ENCODE peak calls at places on chromosomes 4 and X, in eight cellular contexts. V is osteocyte, D is gastrocnemius medialis, E is cardiac fibroblast, B is tibial artery, K is MCF 10A, U is WTC11, N is fibroblast of pulmonary artery. C is an unnamed sample.

GRCh38 chr4:118032691-118033090 is 1.6 kb upstream of the NDST3 start:
- DNase-seq in V (no peak), D (no peak), E (no peak), B (no peak), K (peak; percentile 42), U (peak; percentile 12), N (no peak), C (no peak)

GRCh38 chr4:142435599-142436235 is 410.4 kb downstream of the INPP4B start:
- DNase-seq in V (no peak), D (peak; percentile 14), E (no peak), B (no peak), K (no peak), U (peak; percentile 83), N (no peak), C (no peak)

GRCh38 chr4:147916351-147916750 is 184.5 kb downstream of the ARHGAP10 start:
- DNase-seq in V (no peak), D (no peak), E (peak; percentile 34), B (no peak), K (peak; percentile 61), U (no peak), N (peak; percentile 23), C (no peak)

GRCh38 chr4:113759696-113760093 is 1.8 kb downstream of the CAMK2D start:
- DNase-seq in V (no peak), D (no peak), E (no peak), B (no peak), K (peak; percentile 45), U (no peak), N (peak; percentile 22), C (no peak)

GRCh38 chrX:40877869-40878268 is 142.5 kb upstream of the MED14 start:
- DNase-seq in V (no peak), D (no peak), E (peak; percentile 36), B (no peak), K (peak; percentile 42), U (no peak), N (peak; percentile 42), C (no peak)

GRCh38 chrX:130498653-130499274 is 97.0 kb downstream of the RBMX2 start:
- DNase-seq in V (no peak), D (no peak), E (no peak), B (no peak), K (no peak), U (no peak), N (no peak), C (no peak)

GRCh38 chr4:140740422-140740821 is 15.8 kb downstream of the TBC1D9 start:
- DNase-seq in V (no peak), D (no peak), E (no peak), B (no peak), K (no peak), U (no peak), N (no peak), C (no peak)

GRCh38 chr4:173370130-173370476 is 651 bp upstream of the SAP30 start:
- DNase-seq in V (no peak), D (peak; percentile 70), E (no peak), B (peak; percentile 88), K (no peak), U (peak; percentile 36), N (no peak), C (peak; percentile 40)

GRCh38 chr4:117225441-117225840 is 140.1 kb upstream of the TRAM1L1 start:
- DNase-seq in V (no peak), D (no peak), E (no peak), B (no peak), K (no peak), U (no peak), N (no peak), C (no peak)

GRCh38 chr4:41359069-41359769 is 102.5 kb downstream of the UCHL1 start:
- DNase-seq in V (no peak), D (no peak), E (no peak), B (no peak), K (no peak), U (peak; percentile 60), N (no peak), C (no peak)

GRCh38 chr4:11073621-11074051 is 355.1 kb downstream of the HS3ST1 start:
- DNase-seq in V (no peak), D (peak; percentile 50), E (peak; percentile 97), B (peak; percentile 66), K (peak; percentile 75), U (no peak), N (peak; percentile 95), C (no peak)

GRCh38 chrX:47562615-47563243 is 1.7 kb downstream of the ARAF start:
- DNase-seq in V (no peak), D (no peak), E (peak; percentile 60), B (no peak), K (no peak), U (no peak), N (peak; percentile 62), C (peak; percentile 8)

GRCh38 chrX:69016220-69016941 is 148.9 kb downstream of the PJA1 start:
- DNase-seq in V (peak; percentile 83), D (no peak), E (no peak), B (no peak), K (no peak), U (no peak), N (no peak), C (peak; percentile 4)

GRCh38 chr4:141899103-141899502 is 262.7 kb downstream of the IL15 start:
- DNase-seq in V (no peak), D (no peak), E (no peak), B (no peak), K (no peak), U (no peak), N (no peak), C (no peak)

GRCh38 chr4:70613893-70614572 is 14.5 kb upstream of the ENAM start:
- DNase-seq in V (no peak), D (no peak), E (peak; percentile 41), B (no peak), K (no peak), U (no peak), N (peak; percentile 23), C (no peak)

GRCh38 chr4:139082750-139083532 is 67.4 kb downstream of the NOCT start:
- DNase-seq in V (peak; percentile 97), D (peak; percentile 98), E (peak; percentile 98), B (peak; percentile 98), K (peak; percentile 98), U (peak; percentile 94), N (peak; percentile 97), C (peak; percentile 93)

GRCh38 chr4:139084425-139085093 is 69.0 kb downstream of the NOCT start:
- DNase-seq in V (no peak), D (no peak), E (no peak), B (no peak), K (no peak), U (no peak), N (peak; percentile 16), C (no peak)

GRCh38 chr4:139083533-139084424 is 68.2 kb downstream of the NOCT start:
- DNase-seq in V (peak; percentile 95), D (peak; percentile 91), E (peak; percentile 96), B (peak; percentile 88), K (peak; percentile 91), U (peak; percentile 90), N (peak; percentile 92), C (peak; percentile 83)

GRCh38 chr4:139085141-139085540 is 69.6 kb downstream of the NOCT start:
- DNase-seq in V (no peak), D (no peak), E (peak; percentile 42), B (no peak), K (peak; percentile 29), U (no peak), N (peak; percentile 42), C (no peak)
- TF ChIP-seq CTCF in V (peak; percentile 52), D (no peak), E (peak; percentile 22), B (no peak), K (peak; percentile 24), U (no peak), N (peak; percentile 40), C (peak; percentile 12)

GRCh38 chrX:54439967-54440871 is at the start of gene TSR2:
- DNase-seq in V (peak; percentile 90), D (peak; percentile 76), E (peak; percentile 89), B (peak; percentile 81), K (peak; percentile 82), U (peak; percentile 73), N (peak; percentile 89), C (peak; percentile 77)

GRCh38 chrX:54430519-54430918 is 9.7 kb upstream of the TSR2 start:
- DNase-seq in V (no peak), D (no peak), E (no peak), B (no peak), K (no peak), U (no peak), N (no peak), C (no peak)

GRCh38 chrX:54435121-54435520 is 5.1 kb upstream of the TSR2 start:
- DNase-seq in V (no peak), D (no peak), E (no peak), B (no peak), K (no peak), U (no peak), N (no peak), C (no peak)
- TF ChIP-seq CTCF in V (no peak), D (no peak), E (no peak), B (no peak), K (no peak), U (no peak), N (no peak), C (no peak)

DNA sequence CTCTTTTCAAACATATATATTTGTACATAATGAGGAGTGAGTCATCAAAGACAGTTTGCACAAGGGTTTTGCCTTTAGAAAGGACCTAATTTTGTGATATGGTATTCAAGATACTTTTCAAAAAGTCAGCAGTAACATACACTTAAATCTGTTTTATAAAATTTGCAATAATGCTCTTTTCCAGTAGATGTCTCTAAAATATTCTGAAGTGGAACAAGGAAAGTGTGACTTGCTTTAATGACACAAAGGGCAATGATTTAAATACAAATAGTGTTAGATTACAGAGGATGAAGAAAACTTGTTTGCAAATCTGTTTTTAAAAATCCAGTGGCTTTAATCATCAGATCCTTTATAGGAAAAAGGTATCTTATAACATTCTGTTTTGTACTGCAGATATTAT is 20.0 kb downstream of the MMRN1 start:
- DNase-seq in V (no peak), D (no peak), E (no peak), B (no peak), K (peak; percentile 11), U (no peak), N (no peak), C (no peak)
- TF ChIP-seq CTCF in V (peak; percentile 15), D (no peak), E (no peak), B (no peak), K (peak; percentile 13), U (no peak), N (no peak), C (no peak)

GRCh38 chr4:27703771-27704170 is 843.1 kb downstream of the STIM2 start:
- DNase-seq in V (no peak), D (no peak), E (no peak), B (no peak), K (no peak), U (no peak), N (peak; percentile 2), C (no peak)

GRCh38 chr4:27701563-27701962 is 840.9 kb downstream of the STIM2 start:
- DNase-seq in V (no peak), D (no peak), E (no peak), B (no peak), K (no peak), U (no peak), N (no peak), C (no peak)

DNA sequence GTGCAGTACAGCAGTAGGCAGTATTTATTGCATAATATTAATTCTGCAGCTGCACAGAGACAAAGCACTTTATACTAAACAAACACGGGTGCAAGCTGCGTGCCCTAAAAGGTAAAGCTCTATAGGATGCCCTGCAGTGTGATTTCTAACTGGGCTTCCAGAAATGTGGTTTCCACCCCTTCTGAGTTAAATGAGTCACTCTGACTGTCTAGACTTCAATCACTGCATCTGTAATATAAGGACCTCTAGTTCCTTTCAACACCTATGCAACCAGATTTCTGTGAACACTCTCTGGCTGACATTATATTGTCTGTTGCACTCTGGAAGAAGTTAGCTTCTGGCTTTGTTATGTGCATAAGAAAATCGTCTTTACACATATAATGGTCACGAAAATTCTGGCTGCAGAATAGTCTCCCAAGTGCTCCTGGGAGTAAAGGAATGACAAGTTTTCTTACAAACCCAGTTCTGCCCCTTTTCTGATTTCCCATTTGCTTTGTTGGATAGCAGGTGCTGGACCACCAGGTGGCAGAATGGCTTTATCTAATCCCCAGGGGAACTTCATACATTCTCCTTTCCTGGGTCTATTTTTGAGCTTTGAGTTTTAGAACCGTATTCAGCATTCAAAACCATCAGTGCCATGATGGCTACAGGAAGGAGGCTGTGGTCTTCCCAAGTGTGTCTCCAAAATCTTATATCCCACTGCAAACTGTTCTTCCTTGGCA is 842.2 kb downstream of the STIM2 start:
- DNase-seq in V (no peak), D (no peak), E (no peak), B (no peak), K (peak; percentile 59), U (peak; percentile 38), N (no peak), C (no peak)
- TF ChIP-seq CTCF in V (peak; percentile 36), D (no peak), E (no peak), B (no peak), K (no peak), U (peak; percentile 30), N (no peak), C (peak; percentile 3)

C was measured in GM10248.